ENCODE peak calls at places on chromosomes 6 and 20, in ten cellular contexts. K is Peyer's patch, P is uterus, X is GF-D8, F is ovary, C is omental fat pad, H is NB4, W is NCI-H146, E is epithelial cell of prostate, I is mucosa of gallbladder. Z is an unnamed sample.

GRCh38 chr6:119974430-119975159 is 625.0 kb upstream of the MAN1A1 start:
- DNase-seq in X (no peak), C (no peak), F (no peak), W (no peak), I (no peak), K (no peak), P (no peak), H (no peak), E (no peak), Z (no peak)

GRCh38 chr6:141484726-141485125 is 648.0 kb upstream of the GJE1 start:
- DNase-seq in K (peak), X (no peak), P (no peak), C (no peak), E (no peak), F (no peak), I (no peak), H (peak), W (no peak), Z (no peak)

GRCh38 chr6:37433657-37434271 is 743 bp downstream of the CMTR1 start:
- DNase-seq in E (no peak), P (no peak), K (peak), W (peak), I (no peak), F (no peak), X (no peak), C (no peak), H (no peak), Z (no peak)

GRCh38 chr6:114052141-114052540 is 81.2 kb upstream of the HDAC2 start:
- DNase-seq in E (no peak), X (no peak), F (no peak), I (no peak), C (no peak), W (no peak), P (no peak), K (no peak), H (no peak), Z (no peak)

GRCh38 chr6:43705996-43706395 is 18.4 kb upstream of the MRPS18A start:
- DNase-seq in K (peak), F (no peak), W (peak), H (peak), I (no peak), C (no peak), P (no peak), X (peak), E (no peak), Z (no peak)

GRCh38 chr20:59118855-59119254 is 44.8 kb upstream of the ZNF831 start:
- DNase-seq in H (no peak), X (no peak), I (no peak), W (no peak), K (no peak), F (no peak), E (no peak), C (no peak), P (no peak), Z (no peak)

GRCh38 chr6:130035211-130035610 is 16.8 kb downstream of the L3MBTL3 start:
- DNase-seq in E (no peak), F (no peak), H (no peak), P (no peak), C (no peak), I (no peak), K (no peak), W (no peak), X (no peak), Z (no peak)

GRCh38 chr20:15976047-15976731 is 597.1 kb downstream of the KIF16B start:
- DNase-seq in I (no peak), K (no peak), C (no peak), P (no peak), F (no peak), W (no peak), H (no peak), E (no peak), X (no peak), Z (peak)

GRCh38 chr6:27630727-27631613 is 158.1 kb upstream of the ZNF184 start:
- DNase-seq in E (no peak), W (peak), X (no peak), I (no peak), C (no peak), H (no peak), P (no peak), F (peak), K (no peak), Z (peak)

GRCh38 chr6:100665041-100665380 is 200.3 kb upstream of the SIM1 start:
- DNase-seq in I (no peak), H (no peak), F (no peak), W (no peak), X (no peak), K (no peak), E (no peak), C (no peak), P (no peak), Z (no peak)

GRCh38 chr20:19784511-19785172 is 26.6 kb downstream of the RIN2 start:
- DNase-seq in P (peak), W (peak), E (no peak), X (no peak), I (peak), K (no peak), C (no peak), H (peak), F (no peak), Z (peak)

GRCh38 chr6:11607381-11607780 is 69.8 kb downstream of the TMEM170B start:
- DNase-seq in W (no peak), X (no peak), I (peak), H (no peak), K (no peak), C (no peak), F (no peak), P (no peak), E (no peak), Z (no peak)